ENCODE peak calls at places on chromosomes 7 and 10, in six cellular contexts. B is psoas muscle, H is transverse colon, T is PC-3, Y is MM.1S, F is adrenal gland. O is an unnamed sample.

GRCh38 chr7:157693521-157694388 is 357.0 kb downstream of the DNAJB6 start:
- DNase-seq in B (no peak), H (no peak), T (no peak), Y (no peak), F (no peak), O (no peak)

GRCh38 chr7:64643567-64643966 is 22.4 kb upstream of the ZNF107 start:
- DNase-seq in B (no peak), H (no peak), T (no peak), Y (no peak), F (no peak), O (no peak)

GRCh38 chr10:70538195-70538520 is 59.6 kb downstream of the PALD1 start:
- DNase-seq in B (no peak), H (no peak), T (no peak), Y (no peak), F (no peak), O (no peak)

GRCh38 chr10:60048146-60048545 is 141.8 kb upstream of the CCDC6 start:
- DNase-seq in B (no peak), H (peak; percentile 14), T (peak; percentile 87), Y (no peak), F (no peak), O (no peak)

GRCh38 chr10:118595598-118596425 is at the start of gene PRLHR:
- DNase-seq in B (no peak), H (no peak), T (no peak), Y (no peak), F (peak; percentile 53), O (no peak)

GRCh38 chr10:63866747-63867140 is 345.5 kb downstream of the REEP3 start:
- DNase-seq in B (no peak), H (no peak), T (peak; percentile 75), Y (peak; percentile 46), F (no peak), O (no peak)

GRCh38 chr10:69968830-69969229 is 83.8 kb upstream of the MACROH2A2 start:
- DNase-seq in B (no peak), H (no peak), T (peak; percentile 64), Y (no peak), F (no peak), O (no peak)

GRCh38 chr10:84241185-84241790 is at the start of gene LRIT1:
- DNase-seq in B (no peak), H (no peak), T (no peak), Y (no peak), F (no peak), O (no peak)

GRCh38 chr10:116723428-116724281 is 18.7 kb downstream of the HSPA12A start:
- DNase-seq in B (no peak), H (no peak), T (no peak), Y (peak; percentile 87), F (no peak), O (no peak)

GRCh38 chr7:21092923-21093702 is 306.4 kb upstream of the SP8 start:
- DNase-seq in B (no peak), H (peak; percentile 21), T (peak; percentile 31), Y (no peak), F (no peak), O (no peak)

GRCh38 chr10:113665806-113666354 is 2.0 kb upstream of the NRAP start:
- DNase-seq in B (peak; percentile 81), H (no peak), T (peak; percentile 69), Y (no peak), F (no peak), O (no peak)

GRCh38 chr7:129359641-129360040 is 74.6 kb upstream of the STRIP2 start:
- DNase-seq in B (no peak), H (no peak), T (no peak), Y (no peak), F (no peak), O (no peak)

GRCh38 chr10:84196083-84196482 is 1.7 kb downstream of the CDHR1 start:
- DNase-seq in B (no peak), H (peak; percentile 76), T (no peak), Y (no peak), F (no peak), O (no peak)

GRCh38 chr7:1883031-1883761 is 213.1 kb downstream of the ELFN1 start:
- DNase-seq in B (no peak), H (no peak), T (peak; percentile 88), Y (no peak), F (peak; percentile 32), O (no peak)
- H3K4me3 ChIP-seq in B (no peak overlapping the region), H (no peak overlapping the region), T (no peak overlapping the region), Y (no peak overlapping the region), F (no peak overlapping the region), O (no peak overlapping the region)

GRCh38 chr10:125117941-125118630 is 42.3 kb downstream of the CTBP2 start:
- DNase-seq in B (peak; percentile 45), H (peak; percentile 59), T (no peak), Y (no peak), F (no peak), O (peak; percentile 55)
- H3K4me1 ChIP-seq in B (peaks cover 81% of the 10 kb centered on the region), H (peaks cover 53% of the 10 kb centered on the region), T (peaks cover 18% of the 10 kb centered on the region), Y (no peaks in the 10 kb centered on the region), F (peaks cover 69% of the 10 kb centered on the region), O (peaks cover 100% of the 10 kb centered on the region)

DNA sequence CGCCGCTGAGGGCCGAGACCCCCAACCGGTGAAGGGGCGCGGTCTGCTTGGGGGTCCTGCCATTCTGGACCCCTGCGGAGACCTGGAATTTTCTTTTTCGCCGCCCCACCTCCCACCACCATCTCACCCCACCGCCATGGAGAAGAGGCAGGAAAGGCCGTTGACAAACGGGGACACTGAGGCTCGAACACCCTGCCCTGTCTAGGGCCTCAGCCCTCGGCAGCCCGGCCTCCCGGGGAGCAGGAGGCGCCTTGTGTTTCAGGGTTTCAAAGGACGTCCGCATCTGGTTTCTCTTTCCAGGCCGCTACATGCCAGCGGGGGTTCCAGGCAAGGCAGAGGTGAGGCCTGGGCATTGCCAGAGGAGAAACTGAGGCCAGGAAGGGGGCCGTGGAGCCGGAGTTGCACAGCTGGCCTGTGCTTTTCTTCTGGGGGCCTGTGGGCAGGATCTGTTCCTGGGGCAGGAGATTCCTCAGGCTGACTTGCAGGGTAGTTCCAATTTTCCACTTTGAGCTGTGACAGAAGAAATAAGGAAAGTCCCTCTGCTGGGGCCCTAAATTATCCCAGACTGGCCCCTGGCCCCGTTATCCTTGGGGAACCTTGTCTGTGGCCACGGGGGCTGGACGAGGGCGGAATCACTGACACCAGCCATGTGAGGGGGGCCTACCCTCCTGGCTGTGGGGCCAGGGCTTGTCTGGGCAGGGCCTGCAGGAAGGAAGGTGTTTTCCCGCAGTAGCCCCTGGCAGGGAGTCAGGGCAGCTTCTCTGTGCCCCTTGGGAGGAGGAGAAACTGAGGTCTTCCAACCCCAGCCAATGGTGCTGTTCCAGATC is 873 bp upstream of the MICALL2 start:
- DNase-seq in B (no peak), H (peak; percentile 51), T (no peak), Y (peak; percentile 29), F (no peak), O (peak; percentile 35)
- H3K27ac ChIP-seq in B (peak overlapping the region; percentile 75), H (peak overlapping the region; percentile 87), T (no peak overlapping the region), Y (no peak overlapping the region), F (peak overlapping the region; percentile 82), O (peak overlapping the region; percentile 90)

DNA sequence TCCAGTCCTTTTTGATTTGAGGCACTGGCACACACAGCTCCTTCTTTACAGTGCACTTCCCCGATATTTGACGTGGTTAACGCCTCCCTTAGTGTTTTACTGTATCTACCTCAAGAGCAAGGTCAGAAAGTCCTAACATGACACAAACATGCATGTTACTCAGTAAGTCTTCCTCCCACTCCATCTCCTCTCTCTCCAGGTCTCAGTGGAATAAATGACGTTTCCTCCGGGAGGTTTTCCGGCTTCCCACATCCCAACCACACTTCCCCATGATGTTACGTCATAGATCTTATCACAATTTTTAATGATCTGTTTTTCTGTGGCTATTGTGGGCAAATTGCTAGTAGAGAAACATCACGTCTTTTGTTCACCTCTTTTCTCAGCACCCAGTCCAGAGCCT is 165.7 kb downstream of the PTPN20 start:
- DNase-seq in B (no peak), H (no peak), T (no peak), Y (no peak), F (no peak), O (no peak)
- H3K4me3 ChIP-seq in B (no peak overlapping the region), H (no peak overlapping the region), T (no peak overlapping the region), Y (no peak overlapping the region), F (no peak overlapping the region), O (no peak overlapping the region)

DNA sequence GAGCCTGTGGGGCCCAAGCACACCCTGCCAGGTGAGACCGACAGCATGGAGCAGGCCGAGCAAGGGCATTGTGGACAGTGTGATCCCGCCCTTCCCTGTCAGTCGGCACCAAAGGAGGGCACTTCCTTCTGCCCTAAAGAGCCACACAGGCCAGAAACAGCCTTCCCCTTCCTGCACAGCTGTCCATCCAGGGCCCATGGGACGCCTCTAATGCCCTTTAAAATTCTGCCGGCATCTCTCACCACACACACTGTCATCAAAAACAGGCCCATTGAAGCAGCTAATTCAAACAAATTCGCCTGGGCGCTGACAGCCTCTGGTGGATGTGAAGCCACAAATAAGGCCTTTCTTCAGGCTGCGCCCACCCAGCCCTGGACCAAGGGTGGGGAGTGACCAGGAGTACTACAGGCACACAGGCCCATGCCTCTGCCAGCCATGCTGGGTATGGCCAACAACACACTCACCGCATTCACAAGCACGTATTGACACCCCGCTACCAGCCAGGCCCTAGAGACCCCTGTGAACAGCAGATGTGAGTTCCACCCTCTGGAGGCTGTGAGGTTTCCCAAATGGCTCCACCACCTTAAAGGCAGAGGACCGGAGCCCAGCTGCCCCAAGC is 54.6 kb downstream of the SLIT1 start:
- DNase-seq in B (no peak), H (no peak), T (no peak), Y (no peak), F (no peak), O (no peak)
- H3K4me1 ChIP-seq in B (no peaks in the 10 kb centered on the region), H (no peaks in the 10 kb centered on the region), T (no peaks in the 10 kb centered on the region), Y (no peaks in the 10 kb centered on the region), F (no peaks in the 10 kb centered on the region), O (peaks cover 6% of the 10 kb centered on the region)

GRCh38 chr7:41995632-41996271 is 241.3 kb downstream of the GLI3 start:
- DNase-seq in B (no peak), H (no peak), T (no peak), Y (no peak), F (no peak), O (no peak)
- H3K27ac ChIP-seq in B (no peak overlapping the region), H (no peak overlapping the region), T (peak overlapping the region; percentile 85), Y (no peak overlapping the region), F (no peak overlapping the region), O (no peak overlapping the region)

DNA sequence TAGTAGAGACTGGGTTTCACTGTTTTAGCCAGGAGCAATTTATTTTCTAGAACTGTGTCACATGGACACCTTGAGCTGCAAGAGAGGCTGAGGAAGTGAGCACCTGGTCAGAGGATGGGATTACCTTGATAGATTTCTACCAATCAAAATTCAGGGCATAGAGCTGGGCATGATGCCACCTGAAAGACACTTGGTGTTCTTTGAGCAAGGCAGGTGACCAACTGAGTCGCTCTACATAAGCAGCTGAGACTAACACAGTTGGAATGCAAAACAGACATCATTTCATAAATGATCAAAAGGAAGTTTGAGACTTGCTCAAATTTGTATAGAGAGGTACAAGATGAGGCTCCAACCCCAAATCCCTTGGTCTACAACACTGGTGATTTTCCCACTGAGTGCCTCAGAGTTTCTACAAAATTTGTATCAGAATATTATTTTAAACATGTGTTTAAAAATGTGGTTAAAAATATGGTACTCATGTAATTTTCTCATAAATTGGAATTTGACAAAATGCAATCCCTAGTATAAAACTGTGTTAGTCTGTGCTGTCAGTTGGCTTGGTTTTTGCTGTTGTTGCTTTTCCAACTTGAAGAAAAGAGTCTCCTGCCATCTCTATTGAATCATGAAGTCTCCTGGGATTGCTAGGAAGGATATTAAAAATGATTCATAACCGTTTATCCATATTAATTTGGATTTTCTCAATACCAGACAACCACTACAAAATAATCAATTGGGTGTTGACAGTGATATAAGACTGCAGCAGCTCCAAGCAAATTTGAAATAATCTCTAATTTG is 156.4 kb upstream of the MDFIC start:
- DNase-seq in B (no peak), H (no peak), T (peak; percentile 14), Y (no peak), F (no peak), O (no peak)
- H3K4me3 ChIP-seq in B (no peak overlapping the region), H (no peak overlapping the region), T (no peak overlapping the region), Y (no peak overlapping the region), F (no peak overlapping the region), O (no peak overlapping the region)

O was measured in left ventricle myocardium inferior.